ENCODE peak calls at places on chromosome 9, in five cellular contexts. One of them, this sample, is unnamed.

GRCh38 chr9:92324889-92325268 is 271 bp downstream of the NOL8 start:
- DNase-seq in AG04450: no peak
- DNase-seq in heart right ventricle: no peak
- DNase-seq in foreskin fibroblast: no peak
- DNase-seq in tibial artery: no peak
- DNase-seq in this sample: no peak

GRCh38 chr9:113343732-113344231 is 3.7 kb upstream of the WDR31 start:
- DNase-seq in AG04450: no peak
- DNase-seq in heart right ventricle: peak; percentile 91
- DNase-seq in tibial artery: peak; percentile 92
- DNase-seq in foreskin fibroblast: peak; percentile 67
- DNase-seq in this sample: no peak

GRCh38 chr9:69583641-69584234 is 88.4 kb downstream of the APBA1 start:
- DNase-seq in tibial artery: no peak
- DNase-seq in foreskin fibroblast: peak; percentile 52
- DNase-seq in heart right ventricle: no peak
- DNase-seq in AG04450: no peak
- DNase-seq in this sample: no peak

GRCh38 chr9:137314561-137315560 is 12.8 kb upstream of the NRARP start:
- DNase-seq in AG04450: no peak
- DNase-seq in heart right ventricle: no peak
- DNase-seq in foreskin fibroblast: peak; percentile 1
- DNase-seq in tibial artery: no peak
- DNase-seq in this sample: peak; percentile 45

GRCh38 chr9:132381966-132382541 is 24.6 kb downstream of the TTF1 start:
- DNase-seq in tibial artery: no peak
- DNase-seq in AG04450: no peak
- DNase-seq in heart right ventricle: no peak
- DNase-seq in foreskin fibroblast: no peak
- DNase-seq in this sample: no peak

GRCh38 chr9:77946969-77947368 is 84.6 kb downstream of the GNAQ start:
- DNase-seq in foreskin fibroblast: no peak
- DNase-seq in heart right ventricle: no peak
- DNase-seq in tibial artery: peak; percentile 45
- DNase-seq in AG04450: no peak
- DNase-seq in this sample: no peak

GRCh38 chr9:114580609-114581193 is 6.9 kb upstream of the ATP6V1G1 start:
- DNase-seq in foreskin fibroblast: no peak
- DNase-seq in AG04450: no peak
- DNase-seq in heart right ventricle: no peak
- DNase-seq in tibial artery: no peak
- DNase-seq in this sample: no peak

GRCh38 chr9:115086461-115086860 is 31.5 kb downstream of the TNC start:
- DNase-seq in tibial artery: no peak
- DNase-seq in foreskin fibroblast: no peak
- DNase-seq in heart right ventricle: no peak
- DNase-seq in AG04450: no peak
- DNase-seq in this sample: no peak

GRCh38 chr9:37290881-37291485 is 131.5 kb upstream of the GRHPR start:
- DNase-seq in AG04450: peak; percentile 29
- DNase-seq in heart right ventricle: no peak
- DNase-seq in tibial artery: no peak
- DNase-seq in foreskin fibroblast: peak; percentile 85
- DNase-seq in this sample: no peak

GRCh38 chr9:115494958-115495690 is 377.2 kb upstream of the TNC start:
- DNase-seq in foreskin fibroblast: peak; percentile 10
- DNase-seq in AG04450: no peak
- DNase-seq in tibial artery: no peak
- DNase-seq in heart right ventricle: no peak
- DNase-seq in this sample: no peak

GRCh38 chr9:86122309-86122708 is 23.0 kb upstream of the GOLM1 start:
- DNase-seq in heart right ventricle: no peak
- DNase-seq in foreskin fibroblast: no peak
- DNase-seq in tibial artery: no peak
- DNase-seq in AG04450: no peak
- DNase-seq in this sample: no peak

GRCh38 chr9:130292104-130292503 is 26.5 kb downstream of the HMCN2 start:
- DNase-seq in foreskin fibroblast: peak; percentile 49
- DNase-seq in tibial artery: peak; percentile 71
- DNase-seq in AG04450: no peak
- DNase-seq in heart right ventricle: no peak
- DNase-seq in this sample: no peak

GRCh38 chr9:83280790-83281189 is 217.8 kb upstream of the RASEF start:
- DNase-seq in AG04450: no peak
- DNase-seq in heart right ventricle: no peak
- DNase-seq in foreskin fibroblast: no peak
- DNase-seq in tibial artery: no peak
- DNase-seq in this sample: no peak

GRCh38 chr9:22050924-22051323 is 41.8 kb upstream of the CDKN2B start:
- DNase-seq in tibial artery: no peak
- DNase-seq in AG04450: no peak
- DNase-seq in heart right ventricle: no peak
- DNase-seq in foreskin fibroblast: no peak
- DNase-seq in this sample: no peak

GRCh38 chr9:110897899-110898298 is 140.4 kb downstream of the LPAR1 start:
- DNase-seq in heart right ventricle: no peak
- DNase-seq in tibial artery: no peak
- DNase-seq in foreskin fibroblast: peak; percentile 61
- DNase-seq in AG04450: no peak
- DNase-seq in this sample: no peak

GRCh38 chr9:98326402-98327248 is 71.2 kb upstream of the TBC1D2 start:
- DNase-seq in foreskin fibroblast: peak; percentile 46
- DNase-seq in AG04450: peak; percentile 48
- DNase-seq in heart right ventricle: no peak
- DNase-seq in tibial artery: no peak
- DNase-seq in this sample: no peak

GRCh38 chr9:85746309-85746708 is 4.6 kb upstream of the AGTPBP1 start:
- DNase-seq in foreskin fibroblast: no peak
- DNase-seq in heart right ventricle: no peak
- DNase-seq in AG04450: no peak
- DNase-seq in tibial artery: no peak
- DNase-seq in this sample: no peak

GRCh38 chr9:32398207-32398606 is 13.8 kb downstream of the ACO1 start:
- DNase-seq in foreskin fibroblast: no peak
- DNase-seq in AG04450: no peak
- DNase-seq in tibial artery: no peak
- DNase-seq in heart right ventricle: no peak
- DNase-seq in this sample: no peak

GRCh38 chr9:132046456-132046855 is 33.2 kb downstream of the MED27 start:
- DNase-seq in heart right ventricle: no peak
- DNase-seq in tibial artery: no peak
- DNase-seq in AG04450: no peak
- DNase-seq in foreskin fibroblast: no peak
- DNase-seq in this sample: no peak

GRCh38 chr9:82780017-82780416 is 282.9 kb downstream of the RASEF start:
- DNase-seq in AG04450: no peak
- DNase-seq in foreskin fibroblast: no peak
- DNase-seq in tibial artery: no peak
- DNase-seq in heart right ventricle: no peak
- DNase-seq in this sample: no peak

GRCh38 chr9:31142456-31142855 is 1242.0 kb upstream of the ACO1 start:
- DNase-seq in foreskin fibroblast: no peak
- DNase-seq in heart right ventricle: no peak
- DNase-seq in AG04450: no peak
- DNase-seq in tibial artery: no peak
- DNase-seq in this sample: no peak

GRCh38 chr9:138120511-138121437 is 243.2 kb downstream of the CACNA1B start:
- DNase-seq in tibial artery: no peak
- DNase-seq in heart right ventricle: no peak
- DNase-seq in AG04450: no peak
- DNase-seq in foreskin fibroblast: no peak
- DNase-seq in this sample: no peak

GRCh38 chr9:126532019-126532462 is 81.7 kb upstream of the LMX1B start:
- DNase-seq in heart right ventricle: peak; percentile 46
- DNase-seq in foreskin fibroblast: peak; percentile 85
- DNase-seq in tibial artery: no peak
- DNase-seq in AG04450: no peak
- DNase-seq in this sample: no peak

GRCh38 chr9:94625835-94626234 is 13.5 kb downstream of the FBP1 start:
- DNase-seq in heart right ventricle: no peak
- DNase-seq in tibial artery: no peak
- DNase-seq in AG04450: no peak
- DNase-seq in foreskin fibroblast: no peak
- DNase-seq in this sample: no peak

GRCh38 chr9:94622087-94622486 is 17.2 kb downstream of the FBP1 start:
- DNase-seq in tibial artery: no peak
- DNase-seq in AG04450: no peak
- DNase-seq in foreskin fibroblast: no peak
- DNase-seq in heart right ventricle: no peak
- DNase-seq in this sample: no peak

GRCh38 chr9:94627287-94627686 is 12.0 kb downstream of the FBP1 start:
- DNase-seq in foreskin fibroblast: no peak
- DNase-seq in AG04450: no peak
- DNase-seq in heart right ventricle: no peak
- DNase-seq in tibial artery: no peak
- DNase-seq in this sample: no peak

GRCh38 chr9:94624621-94625020 is 14.7 kb downstream of the FBP1 start:
- DNase-seq in heart right ventricle: no peak
- DNase-seq in tibial artery: no peak
- DNase-seq in AG04450: no peak
- DNase-seq in foreskin fibroblast: no peak
- DNase-seq in this sample: no peak

GRCh38 chr9:94623253-94623652 is 16.1 kb downstream of the FBP1 start:
- DNase-seq in heart right ventricle: no peak
- DNase-seq in foreskin fibroblast: no peak
- DNase-seq in tibial artery: peak; percentile 28
- DNase-seq in AG04450: no peak
- DNase-seq in this sample: peak; percentile 58
- TF ChIP-seq CTCF in heart right ventricle: no peak
- TF ChIP-seq CTCF in foreskin fibroblast: peak; percentile 21
- TF ChIP-seq CTCF in tibial artery: no peak
- TF ChIP-seq CTCF in AG04450: peak; percentile 7
- TF ChIP-seq CTCF in this sample: peak; percentile 45

GRCh38 chr9:107295995-107296394 is 12.9 kb downstream of the RAD23B start:
- DNase-seq in tibial artery: no peak
- DNase-seq in foreskin fibroblast: no peak
- DNase-seq in AG04450: no peak
- DNase-seq in heart right ventricle: no peak
- DNase-seq in this sample: no peak

GRCh38 chr9:107294756-107295155 is 11.7 kb downstream of the RAD23B start:
- DNase-seq in AG04450: no peak
- DNase-seq in foreskin fibroblast: no peak
- DNase-seq in tibial artery: no peak
- DNase-seq in heart right ventricle: no peak
- DNase-seq in this sample: no peak

GRCh38 chr9:107293555-107294085 is 10.5 kb downstream of the RAD23B start:
- DNase-seq in tibial artery: no peak
- DNase-seq in AG04450: no peak
- DNase-seq in heart right ventricle: no peak
- DNase-seq in foreskin fibroblast: no peak
- DNase-seq in this sample: no peak

GRCh38 chr9:107299437-107299836 is 16.4 kb downstream of the RAD23B start:
- DNase-seq in tibial artery: no peak
- DNase-seq in foreskin fibroblast: no peak
- DNase-seq in heart right ventricle: no peak
- DNase-seq in AG04450: no peak
- DNase-seq in this sample: no peak
- TF ChIP-seq CTCF in tibial artery: no peak
- TF ChIP-seq CTCF in foreskin fibroblast: no peak
- TF ChIP-seq CTCF in heart right ventricle: peak; percentile 16
- TF ChIP-seq CTCF in AG04450: peak; percentile 20
- TF ChIP-seq CTCF in this sample: peak; percentile 14

GRCh38 chr9:20944507-20944906 is 86.9 kb downstream of the HACD4 start:
- DNase-seq in AG04450: no peak
- DNase-seq in tibial artery: no peak
- DNase-seq in heart right ventricle: no peak
- DNase-seq in foreskin fibroblast: no peak
- DNase-seq in this sample: no peak
- TF ChIP-seq CTCF in AG04450: no peak
- TF ChIP-seq CTCF in tibial artery: no peak
- TF ChIP-seq CTCF in heart right ventricle: no peak
- TF ChIP-seq CTCF in foreskin fibroblast: no peak
- TF ChIP-seq CTCF in this sample: no peak

DNA sequence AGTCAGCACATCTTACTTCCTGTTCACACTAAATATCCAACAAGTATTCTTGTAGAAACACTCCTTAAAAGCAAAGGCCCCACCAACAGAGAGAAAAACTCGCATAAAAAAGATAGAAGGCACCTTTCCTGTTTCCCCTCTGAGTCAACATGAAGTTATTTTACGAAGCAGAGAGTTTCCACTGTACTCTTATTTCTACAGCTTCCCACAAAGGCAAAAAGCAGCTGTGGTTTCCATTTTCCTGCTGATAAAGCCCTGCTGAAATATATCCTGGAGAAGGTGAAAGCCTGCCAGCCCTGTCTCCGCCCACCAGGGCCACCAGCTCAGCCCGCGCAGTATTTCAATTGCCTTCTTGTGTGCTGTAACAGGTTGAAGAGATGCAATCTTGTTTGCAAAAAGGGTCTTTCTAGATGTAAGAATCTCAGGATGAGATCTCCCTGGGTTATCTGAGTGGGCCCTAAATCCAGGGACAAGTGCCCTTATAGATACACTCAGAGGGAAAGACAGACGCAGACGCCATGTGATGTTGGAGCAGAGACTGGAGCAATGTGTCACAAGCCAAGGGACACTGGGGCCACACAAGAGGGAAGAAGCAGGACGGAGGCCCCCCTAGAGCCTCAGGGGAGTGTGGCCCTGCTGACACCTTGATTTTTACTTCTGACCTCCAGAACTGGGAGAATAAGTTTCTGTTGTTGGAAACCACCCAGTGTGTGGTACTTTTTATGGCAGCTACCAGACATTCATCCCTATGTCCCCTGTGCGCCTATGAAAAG is 19.9 kb downstream of the SEMA4D start:
- DNase-seq in tibial artery: no peak
- DNase-seq in AG04450: no peak
- DNase-seq in foreskin fibroblast: no peak
- DNase-seq in heart right ventricle: peak; percentile 51
- DNase-seq in this sample: no peak
- TF ChIP-seq CTCF in tibial artery: no peak
- TF ChIP-seq CTCF in AG04450: no peak
- TF ChIP-seq CTCF in foreskin fibroblast: no peak
- TF ChIP-seq CTCF in heart right ventricle: no peak
- TF ChIP-seq CTCF in this sample: no peak